ENCODE peak calls at places on chromosome 16, in five cellular contexts. Z, G, I, S and B are unnamed samples.
A peak's percentile ranks its signal among the peaks of the same experiment; 100 is the strongest.

GRCh38 chr16:2057438-2057837 is 9.7 kb downstream of the TSC2 start:
- DNase-seq in I (no peak), S (no peak), G (no peak), Z (no peak), B (no peak)

GRCh38 chr16:55668337-55669281 is 12.8 kb downstream of the SLC6A2 start:
- DNase-seq in S (peak; percentile 26), G (no peak), Z (no peak), I (peak; percentile 98), B (no peak)

GRCh38 chr16:30473231-30474061 is 904 bp downstream of the ITGAL start:
- DNase-seq in I (no peak), S (no peak), G (peak; percentile 62), Z (no peak), B (no peak)

GRCh38 chr16:27405546-27406451 is 3.8 kb downstream of the IL21R start:
- DNase-seq in I (no peak), G (no peak), S (peak; percentile 26), Z (no peak), B (peak; percentile 25)

GRCh38 chr16:30112197-30113030 is 923 bp downstream of the GDPD3 start:
- DNase-seq in G (peak; percentile 84), I (no peak), Z (no peak), S (peak; percentile 69), B (peak; percentile 65)

GRCh38 chr16:11250091-11250785 is 5.8 kb downstream of the SOCS1 start:
- DNase-seq in S (no peak), I (peak; percentile 13), G (peak; percentile 65), Z (no peak), B (peak; percentile 38)

GRCh38 chr16:24906199-24906808 is 60.5 kb downstream of the SLC5A11 start:
- DNase-seq in S (peak; percentile 46), Z (no peak), I (peak; percentile 8), G (no peak), B (no peak)

GRCh38 chr16:78437352-78437968 is 338.0 kb downstream of the WWOX start:
- DNase-seq in Z (no peak), S (peak; percentile 18), G (no peak), I (peak; percentile 18), B (peak; percentile 59)

GRCh38 chr16:67528870-67529638 is 425 bp downstream of the RIPOR1 start:
- DNase-seq in I (no peak), Z (peak; percentile 41), G (peak; percentile 71), S (no peak), B (peak; percentile 54)

GRCh38 chr16:85243312-85243711 is 131.0 kb upstream of the CIBAR2 start:
- DNase-seq in G (no peak), I (peak; percentile 6), Z (no peak), S (no peak), B (no peak)
- TF ChIP-seq CTCF in G (no peak), I (no peak), Z (no peak), S (no peak), B (no peak)

GRCh38 chr16:84950906-84951305 is 60.4 kb downstream of the ZDHHC7 start:
- DNase-seq in G (no peak), I (no peak), S (no peak), Z (no peak), B (peak; percentile 21)
- TF ChIP-seq CTCF in G (no peak), I (peak; percentile 14), S (peak; percentile 32), Z (no peak), B (no peak)

DNA sequence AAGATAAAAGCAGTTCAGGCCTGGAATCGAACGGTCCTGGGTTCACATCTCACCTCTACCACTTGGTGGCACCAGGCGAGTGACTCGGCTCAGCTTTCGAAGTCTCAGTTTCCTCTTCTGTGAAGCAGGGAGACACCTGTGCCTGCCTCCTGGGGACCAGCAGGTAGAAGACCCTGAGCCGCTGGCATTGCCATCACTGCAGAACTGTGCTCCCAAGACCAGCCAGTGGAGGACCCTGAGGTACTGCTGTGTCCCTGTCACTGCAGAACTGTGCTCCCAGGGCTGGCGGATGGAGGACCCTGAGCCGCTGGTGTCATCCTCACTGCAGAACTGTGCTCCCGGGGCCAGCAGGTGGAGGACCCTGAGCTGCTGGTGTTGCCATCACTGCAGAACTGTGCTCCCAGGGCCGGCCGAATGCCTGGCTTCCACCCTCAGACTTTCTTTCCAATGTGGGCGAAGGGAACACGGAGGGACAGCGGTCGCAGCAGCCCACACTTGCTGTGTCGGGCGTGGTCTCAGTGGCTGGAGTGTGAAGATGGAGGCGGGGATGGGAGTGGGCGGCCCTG is 8.7 kb upstream of the SLC7A5 start:
- DNase-seq in I (no peak), Z (no peak), S (no peak), G (peak; percentile 43), B (no peak)
- TF ChIP-seq CTCF in I (no peak), Z (peak; percentile 27), S (peak; percentile 18), G (no peak), B (no peak)

GRCh38 chr16:86771506-86772230 is 193.3 kb downstream of the FOXL1 start:
- DNase-seq in I (no peak), Z (no peak), G (no peak), S (no peak), B (no peak)

GRCh38 chr16:86772231-86772510 is 193.8 kb downstream of the FOXL1 start:
- DNase-seq in Z (no peak), S (peak; percentile 69), I (no peak), G (no peak), B (no peak)

GRCh38 chr16:86774931-86775330 is 196.6 kb downstream of the FOXL1 start:
- DNase-seq in G (no peak), I (no peak), S (no peak), Z (no peak), B (no peak)

GRCh38 chr16:86773339-86773715 is 195.0 kb downstream of the FOXL1 start:
- DNase-seq in G (no peak), I (no peak), S (no peak), Z (no peak), B (no peak)

GRCh38 chr16:86772671-86773338 is 194.5 kb downstream of the FOXL1 start:
- DNase-seq in G (no peak), Z (no peak), I (no peak), S (peak; percentile 70), B (peak; percentile 54)
- TF ChIP-seq CTCF in G (no peak), Z (no peak), I (no peak), S (no peak), B (no peak)

GRCh38 chr16:303760-304505 is 21.0 kb downstream of the PDIA2 start:
- DNase-seq in I (no peak), Z (no peak), G (no peak), S (peak; percentile 5), B (no peak)
- TF ChIP-seq CTCF in I (no peak), Z (no peak), G (no peak), S (no peak), B (no peak)